ENCODE peak calls at places on chromosome 22, in six cellular contexts. O is PC-9, P is SJSA1, W is left lung, S is colonic mucosa, J is endothelial cell of umbilical vein. F is an unnamed sample.

GRCh38 chr22:50738649-50739227 is 734 bp downstream of the ACR start:
- DNase-seq in P (no peak), S (no peak), J (no peak), W (peak), O (no peak), F (no peak)

GRCh38 chr22:16387088-16387487 is 205.5 kb downstream of the CCT8L2 start:
- DNase-seq in J (no peak), S (no peak), O (no peak), W (peak), P (no peak), F (no peak)

GRCh38 chr22:37269930-37270678 is 12.2 kb upstream of the CYTH4 start:
- DNase-seq in S (no peak), O (no peak), P (no peak), J (no peak), W (no peak), F (no peak)

GRCh38 chr22:22235564-22235963 is 9.0 kb upstream of the VPREB1 start:
- DNase-seq in P (no peak), J (peak), O (peak), W (no peak), S (peak), F (no peak)

GRCh38 chr22:45966320-45966891 is 10.6 kb downstream of the WNT7B start:
- DNase-seq in P (no peak), W (no peak), J (no peak), S (no peak), O (no peak), F (no peak)

GRCh38 chr22:24819941-24820461 is 14.0 kb downstream of the SGSM1 start:
- DNase-seq in S (peak), W (no peak), P (no peak), J (no peak), O (no peak), F (no peak)

GRCh38 chr22:21443735-21444421 is 23.3 kb upstream of the TMEM191C start:
- DNase-seq in W (peak), S (no peak), P (no peak), J (no peak), O (no peak), F (no peak)

GRCh38 chr22:26725012-26725676 is 67.8 kb downstream of the MIAT start:
- DNase-seq in J (no peak), P (no peak), W (no peak), S (no peak), O (no peak), F (no peak)

GRCh38 chr22:48706934-48707748 is 1120.5 kb downstream of the BRD1 start:
- DNase-seq in O (no peak), W (peak), P (no peak), S (no peak), J (no peak), F (no peak)

GRCh38 chr22:38347944-38348750 is 30.9 kb upstream of the CSNK1E start:
- DNase-seq in O (peak), S (no peak), P (no peak), W (no peak), J (no peak), F (no peak)

GRCh38 chr22:26447594-26448329 is 18.7 kb downstream of the ASPHD2 start:
- DNase-seq in P (no peak), S (no peak), O (no peak), J (no peak), W (no peak), F (no peak)

GRCh38 chr22:24697141-24697540 is 77.4 kb downstream of the PIWIL3 start:
- DNase-seq in W (peak), S (no peak), O (no peak), J (no peak), P (no peak), F (no peak)

GRCh38 chr22:47558828-47559700 is 796.6 kb downstream of the TBC1D22A start:
- DNase-seq in P (no peak), J (no peak), S (no peak), O (no peak), W (no peak), F (no peak)

GRCh38 chr22:24728790-24729637 is 45.5 kb downstream of the PIWIL3 start:
- DNase-seq in W (no peak), P (no peak), J (peak), O (no peak), S (no peak), F (peak)

GRCh38 chr22:17300926-17301325 is 68.3 kb upstream of the CECR2 start:
- DNase-seq in J (no peak), P (no peak), O (no peak), W (no peak), S (no peak), F (no peak)

GRCh38 chr22:34998921-34999320 is 67.0 kb upstream of the ISX start:
- DNase-seq in S (no peak), J (no peak), W (no peak), P (no peak), O (no peak), F (no peak)

GRCh38 chr22:20407829-20408228 is 13.9 kb downstream of the ZNF74 start:
- DNase-seq in O (no peak), W (no peak), J (no peak), P (no peak), S (no peak), F (no peak)

GRCh38 chr22:41289681-41290080 is 3.7 kb upstream of the RANGAP1 start:
- DNase-seq in P (no peak), J (no peak), S (no peak), W (no peak), O (no peak), F (no peak)

GRCh38 chr22:20531404-20532181 is 24.2 kb downstream of the MED15 start:
- DNase-seq in J (peak), S (peak), O (peak), P (peak), W (peak), F (peak)

GRCh38 chr22:25661067-25661466 is 80.9 kb upstream of the MYO18B start:
- DNase-seq in J (no peak), W (no peak), S (no peak), O (no peak), P (no peak), F (no peak)

GRCh38 chr22:48366056-48366455 is 1461.6 kb downstream of the BRD1 start:
- DNase-seq in S (no peak), O (no peak), P (no peak), J (no peak), W (no peak), F (no peak)

GRCh38 chr22:18110194-18110943 is at the start of gene TUBA8:
- DNase-seq in J (peak), W (no peak), O (no peak), P (peak), S (no peak), F (no peak)

GRCh38 chr22:35023692-35024363 is 42.1 kb upstream of the ISX start:
- DNase-seq in P (peak), S (peak), W (peak), O (peak), J (no peak), F (peak)

GRCh38 chr22:37801946-37802309 is 5.8 kb upstream of the GCAT start:
- DNase-seq in O (peak), W (no peak), J (no peak), P (no peak), S (peak), F (no peak)

GRCh38 chr22:34303656-34304055 is 383.4 kb upstream of the LARGE1 start:
- DNase-seq in P (no peak), W (no peak), S (no peak), O (no peak), J (no peak), F (no peak)

GRCh38 chr22:36160499-36160942 is at the start of gene APOL3:
- DNase-seq in W (no peak), P (no peak), O (no peak), S (peak), J (peak), F (no peak)
- H3K27ac ChIP-seq in W (peak), P (no peak), O (no peak), S (peak), J (no peak), F (peak)

GRCh38 chr22:44937216-44937615 is 72.6 kb downstream of the PHF21B start:
- DNase-seq in J (no peak), W (peak), P (no peak), S (no peak), O (no peak), F (no peak)

GRCh38 chr22:44935724-44936123 is 74.1 kb downstream of the PHF21B start:
- DNase-seq in O (no peak), P (no peak), W (no peak), J (no peak), S (no peak), F (no peak)

GRCh38 chr22:44933829-44934735 is 75.7 kb downstream of the PHF21B start:
- DNase-seq in J (no peak), W (peak), O (no peak), S (no peak), P (peak), F (no peak)

GRCh38 chr22:44938886-44939285 is 70.9 kb downstream of the PHF21B start:
- DNase-seq in S (no peak), J (no peak), O (no peak), P (no peak), W (peak), F (no peak)

GRCh38 chr22:44936201-44936600 is 73.6 kb downstream of the PHF21B start:
- DNase-seq in W (peak), J (no peak), P (no peak), S (no peak), O (no peak), F (no peak)
- H3K27ac ChIP-seq in W (no peak), J (no peak), P (no peak), S (no peak), O (no peak), F (no peak)

GRCh38 chr22:36055376-36056310 is 27.0 kb upstream of the RBFOX2 start:
- DNase-seq in O (no peak), S (no peak), W (no peak), J (no peak), P (peak), F (no peak)

GRCh38 chr22:36052505-36052941 is 23.9 kb upstream of the RBFOX2 start:
- DNase-seq in O (peak), W (no peak), S (no peak), J (no peak), P (peak), F (no peak)

GRCh38 chr22:36053242-36054147 is 24.9 kb upstream of the RBFOX2 start:
- DNase-seq in P (no peak), O (no peak), W (no peak), J (no peak), S (no peak), F (no peak)

DNA sequence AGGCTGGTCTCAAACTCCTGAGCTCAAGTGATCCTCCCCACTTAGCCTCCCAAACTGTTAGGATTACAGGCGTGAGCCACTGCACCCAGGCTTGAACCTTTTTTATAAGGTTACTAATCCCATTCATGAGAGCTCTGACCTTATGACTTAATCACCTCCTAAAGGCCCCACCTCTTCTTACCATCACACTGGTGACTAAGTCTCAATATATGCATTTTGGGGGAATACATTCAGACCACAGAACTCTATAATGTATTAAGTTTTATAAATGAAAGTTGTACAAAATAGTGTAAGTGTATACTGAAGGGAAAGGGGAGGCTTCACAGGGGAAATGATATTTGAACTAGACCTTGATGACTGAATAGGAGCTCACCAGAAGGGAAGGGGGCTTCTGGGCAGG is 28.4 kb upstream of the RBFOX2 start:
- DNase-seq in J (no peak), O (peak), P (peak), S (no peak), W (no peak), F (no peak)
- H3K27ac ChIP-seq in J (no peak), O (peak), P (peak), S (no peak), W (no peak), F (no peak)

GRCh38 chr22:43179151-43179910 is 7.6 kb downstream of the TTLL12 start:
- DNase-seq in S (no peak), P (no peak), W (peak), J (no peak), O (no peak), F (no peak)
- H3K27ac ChIP-seq in S (no peak), P (no peak), W (no peak), J (no peak), O (no peak), F (peak)

DNA sequence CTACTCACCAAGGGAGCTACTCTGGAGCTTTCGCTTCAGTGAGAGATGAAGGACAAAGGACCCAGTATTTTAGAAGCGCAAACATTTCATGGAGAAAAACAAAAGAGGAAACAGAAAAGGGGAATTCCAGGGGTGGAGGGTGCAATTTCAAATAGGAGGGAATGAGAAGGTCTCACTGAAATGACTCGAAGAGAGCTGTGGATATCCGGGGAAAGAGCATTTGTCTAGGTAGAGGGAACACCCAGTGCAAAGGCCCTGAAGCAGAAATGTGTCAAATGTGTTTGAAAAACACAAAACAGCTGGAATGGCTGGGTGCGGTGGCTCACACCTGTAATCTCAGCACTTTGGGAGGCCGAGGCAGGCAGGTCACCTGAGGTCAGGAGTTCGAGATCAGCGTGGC is 2.4 kb downstream of the RPS19BP1 start:
- DNase-seq in O (no peak), S (no peak), P (no peak), J (no peak), W (no peak), F (no peak)
- H3K27ac ChIP-seq in O (no peak), S (peak), P (no peak), J (no peak), W (no peak), F (no peak)

GRCh38 chr22:23519442-23520177 is 60.5 kb downstream of the IGLL1 start:
- DNase-seq in O (no peak), W (peak), J (no peak), P (no peak), S (no peak), F (no peak)
- H3K27ac ChIP-seq in O (no peak), W (no peak), J (no peak), P (no peak), S (no peak), F (no peak)

DNA sequence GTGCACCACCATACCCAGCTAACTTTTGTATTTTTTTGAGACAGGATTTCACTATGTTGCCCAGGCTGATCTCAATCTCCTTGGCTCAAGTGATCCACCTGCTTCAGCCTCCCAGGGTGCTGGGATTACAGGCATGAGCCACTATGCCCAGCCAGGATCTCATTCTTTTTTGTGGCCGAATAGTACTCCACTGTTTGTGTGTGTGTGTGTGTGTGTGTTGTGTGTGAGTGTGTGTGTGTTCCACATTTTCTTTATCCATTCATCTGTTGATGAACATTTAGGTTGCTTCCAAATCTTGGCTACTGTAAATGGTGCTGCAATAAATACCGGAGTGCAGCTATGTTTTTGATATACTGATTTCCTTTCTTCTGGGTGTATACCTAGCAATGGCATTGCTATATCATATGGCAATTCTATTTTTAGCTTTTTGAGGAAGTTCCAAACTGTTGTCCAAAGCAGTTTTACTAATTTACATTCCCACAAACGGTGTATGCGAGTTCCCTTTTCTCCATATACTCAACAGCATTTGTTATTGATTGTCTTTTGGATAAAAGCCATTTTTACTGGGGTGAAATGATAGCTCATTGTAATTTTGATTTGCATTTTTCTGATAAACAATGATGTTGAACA is 105.4 kb downstream of the TTC28 start:
- DNase-seq in O (no peak), S (no peak), J (no peak), W (no peak), P (no peak), F (no peak)
- H3K27ac ChIP-seq in O (no peak), S (no peak), J (no peak), W (no peak), P (no peak), F (no peak)

DNA sequence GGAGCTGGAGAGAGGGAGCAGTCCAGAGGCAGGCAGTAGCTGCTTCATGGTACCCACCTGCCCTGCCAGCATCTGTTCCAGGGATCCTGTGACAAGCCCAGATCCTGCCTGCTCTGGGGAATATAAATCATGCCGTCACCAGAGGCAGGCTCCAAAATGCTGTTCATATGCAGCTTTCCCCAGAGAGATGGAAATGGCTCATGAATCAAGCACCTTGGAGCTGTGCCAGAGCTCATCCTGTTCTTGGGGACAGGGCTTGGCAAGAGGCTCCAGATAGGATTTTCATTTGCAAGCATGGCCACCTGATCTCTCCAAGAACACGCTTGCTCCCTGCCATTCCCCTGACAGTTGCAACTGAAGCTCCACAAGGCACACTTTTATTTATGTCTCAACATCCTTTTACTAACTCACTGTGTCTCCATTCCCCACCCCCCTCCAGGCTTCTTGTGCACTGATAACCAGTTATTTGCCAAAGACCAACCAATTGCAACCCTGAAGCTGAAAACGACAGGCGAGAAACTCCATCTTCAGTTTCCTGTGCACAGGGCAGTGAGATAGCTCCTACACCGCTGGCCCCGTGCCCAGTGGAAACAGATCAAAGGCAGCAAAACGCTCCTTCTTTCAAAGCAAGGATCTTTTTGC is 115.8 kb upstream of the PITPNB start:
- DNase-seq in O (no peak), J (peak), P (no peak), S (peak), W (no peak), F (no peak)
- H3K27ac ChIP-seq in O (no peak), J (peak), P (no peak), S (no peak), W (peak), F (peak)

GRCh38 chr22:32628626-32629587 is 154.3 kb downstream of the FBXO7 start:
- DNase-seq in J (no peak), O (no peak), W (no peak), P (no peak), S (no peak), F (no peak)

GRCh38 chr22:32622762-32623147 is 148.1 kb downstream of the FBXO7 start:
- DNase-seq in P (no peak), O (no peak), J (no peak), S (no peak), W (no peak), F (no peak)

GRCh38 chr22:32623943-32624342 is 149.3 kb downstream of the FBXO7 start:
- DNase-seq in S (peak), P (no peak), O (no peak), J (no peak), W (no peak), F (no peak)

GRCh38 chr22:32625985-32626384 is 151.4 kb downstream of the FBXO7 start:
- DNase-seq in O (no peak), S (no peak), J (no peak), P (no peak), W (no peak), F (no peak)

GRCh38 chr22:32627091-32627490 is 152.5 kb downstream of the FBXO7 start:
- DNase-seq in O (no peak), S (no peak), W (no peak), J (no peak), P (no peak), F (no peak)
- H3K27ac ChIP-seq in O (no peak), S (no peak), W (peak), J (no peak), P (no peak), F (no peak)

F was measured in caudate nucleus.